ENCODE peak calls at places on chromosomes 4 and X, in ten cellular contexts. C is H54, V is tibial nerve, T is prostate gland, Y is suprapubic skin, X is breast epithelium, P is NB4, K is body of pancreas, Q is transverse colon, J is A549. N is an unnamed sample.

GRCh38 chrX:30762754-30763153 is 109.5 kb downstream of the GK start:
- DNase-seq in C (no peak), V (no peak), T (no peak), Y (no peak), X (no peak), P (no peak), K (no peak), Q (no peak), J (no peak), N (no peak)

GRCh38 chrX:107768051-107768450 is 7.5 kb downstream of the TSC22D3 start:
- DNase-seq in C (no peak), V (no peak), T (no peak), Y (no peak), X (no peak), P (no peak), K (no peak), Q (no peak), J (no peak), N (no peak)

GRCh38 chr4:54550415-54551171 is 107.2 kb upstream of the KIT start:
- DNase-seq in C (no peak), V (no peak), T (no peak), Y (no peak), X (no peak), P (no peak), K (no peak), Q (no peak), J (no peak), N (no peak)

GRCh38 chr4:121307441-121308327 is 73.1 kb downstream of the QRFPR start:
- DNase-seq in C (peak), V (no peak), T (no peak), Y (no peak), X (no peak), P (peak), K (no peak), Q (peak), J (peak), N (no peak)

GRCh38 chr4:183747931-183748664 is 89.0 kb downstream of the TRAPPC11 start:
- DNase-seq in C (no peak), V (no peak), T (peak), Y (no peak), X (peak), P (no peak), K (peak), Q (peak), J (no peak), N (no peak)

GRCh38 chrX:105822138-105823091 is at the start of gene NRK:
- DNase-seq in C (no peak), V (no peak), T (no peak), Y (peak), X (no peak), P (no peak), K (peak), Q (no peak), J (no peak), N (peak)

GRCh38 chr4:176767183-176767582 is 25.5 kb downstream of the VEGFC start:
- DNase-seq in C (no peak), V (no peak), T (no peak), Y (no peak), X (no peak), P (no peak), K (no peak), Q (no peak), J (no peak), N (no peak)

GRCh38 chr4:118279328-118279727 is 73.5 kb downstream of the PRSS12 start:
- DNase-seq in C (no peak), V (no peak), T (no peak), Y (no peak), X (no peak), P (peak), K (no peak), Q (no peak), J (no peak), N (no peak)

GRCh38 chr4:139933541-139933940 is 220.4 kb downstream of the MAML3 start:
- DNase-seq in C (no peak), V (no peak), T (no peak), Y (no peak), X (no peak), P (no peak), K (peak), Q (no peak), J (no peak), N (no peak)

GRCh38 chrX:56766554-56767412 is 37.7 kb downstream of the NBDY start:
- DNase-seq in C (no peak), V (no peak), T (no peak), Y (no peak), X (peak), P (no peak), K (no peak), Q (peak), J (no peak), N (peak)

GRCh38 chr4:55768291-55768690 is 51.3 kb upstream of the EXOC1L start:
- DNase-seq in C (peak), V (no peak), T (no peak), Y (no peak), X (no peak), P (no peak), K (no peak), Q (no peak), J (no peak), N (no peak)

GRCh38 chr4:61427818-61428495 is 227.8 kb downstream of the ADGRL3 start:
- DNase-seq in C (no peak), V (no peak), T (no peak), Y (no peak), X (no peak), P (no peak), K (no peak), Q (no peak), J (no peak), N (no peak)

GRCh38 chrX:113389846-113390245 is 549.2 kb upstream of the AMOT start:
- DNase-seq in C (no peak), V (no peak), T (no peak), Y (no peak), X (no peak), P (no peak), K (no peak), Q (no peak), J (no peak), N (no peak)

GRCh38 chr4:33715996-33716395 is 2528.3 kb downstream of the ARAP2 start:
- DNase-seq in C (peak), V (no peak), T (no peak), Y (no peak), X (no peak), P (no peak), K (no peak), Q (no peak), J (no peak), N (no peak)

GRCh38 chr4:30973993-30974392 is 253.8 kb downstream of the PCDH7 start:
- DNase-seq in C (no peak), V (no peak), T (no peak), Y (no peak), X (no peak), P (no peak), K (no peak), Q (no peak), J (no peak), N (no peak)

GRCh38 chr4:7348946-7349900 is 85.5 kb downstream of the PSAPL1 start:
- DNase-seq in C (no peak), V (no peak), T (no peak), Y (no peak), X (no peak), P (peak), K (no peak), Q (no peak), J (no peak), N (no peak)

GRCh38 chrX:10050481-10050880 is 83.3 kb downstream of the CLDN34 start:
- DNase-seq in C (no peak), V (no peak), T (no peak), Y (no peak), X (peak), P (no peak), K (no peak), Q (no peak), J (no peak), N (no peak)

GRCh38 chrX:10017866-10018265 is 50.7 kb downstream of the CLDN34 start:
- DNase-seq in C (no peak), V (no peak), T (peak), Y (no peak), X (peak), P (peak), K (no peak), Q (no peak), J (peak), N (peak)

GRCh38 chr4:142818009-142818408 is 28.1 kb downstream of the INPP4B start:
- DNase-seq in C (no peak), V (no peak), T (no peak), Y (no peak), X (no peak), P (no peak), K (no peak), Q (no peak), J (no peak), N (no peak)

GRCh38 chr4:71470547-71470946 is 131.7 kb downstream of the SLC4A4 start:
- DNase-seq in C (no peak), V (no peak), T (no peak), Y (no peak), X (no peak), P (no peak), K (no peak), Q (no peak), J (no peak), N (no peak)

GRCh38 chrX:129823115-129823514 is 20.6 kb downstream of the ZDHHC9 start:
- DNase-seq in C (no peak), V (no peak), T (no peak), Y (no peak), X (no peak), P (peak), K (no peak), Q (peak), J (peak), N (no peak)

GRCh38 chr4:32775049-32775448 is 2054.9 kb downstream of the PCDH7 start:
- DNase-seq in C (no peak), V (no peak), T (no peak), Y (no peak), X (no peak), P (peak), K (no peak), Q (no peak), J (no peak), N (no peak)

GRCh38 chr4:85681194-85681803 is 206.3 kb downstream of the ARHGAP24 start:
- DNase-seq in C (no peak), V (no peak), T (no peak), Y (no peak), X (peak), P (peak), K (no peak), Q (peak), J (no peak), N (peak)

GRCh38 chrX:15790766-15791380 is 589 bp downstream of the ZRSR2 start:
- DNase-seq in C (peak), V (no peak), T (no peak), Y (no peak), X (no peak), P (peak), K (no peak), Q (no peak), J (no peak), N (no peak)

GRCh38 chrX:153411255-153411987 is at the start of gene ZFP92:
- DNase-seq in C (peak), V (no peak), T (no peak), Y (no peak), X (no peak), P (peak), K (peak), Q (peak), J (no peak), N (no peak)

GRCh38 chr4:76204936-76205335 is 8.7 kb downstream of the SCARB2 start:
- DNase-seq in C (no peak), V (no peak), T (no peak), Y (no peak), X (no peak), P (no peak), K (no peak), Q (no peak), J (no peak), N (no peak)

GRCh38 chr4:76206222-76206942 is 7.2 kb downstream of the SCARB2 start:
- DNase-seq in C (no peak), V (no peak), T (no peak), Y (no peak), X (no peak), P (no peak), K (no peak), Q (no peak), J (no peak), N (no peak)

GRCh38 chr4:76209876-76210275 is 3.7 kb downstream of the SCARB2 start:
- DNase-seq in C (no peak), V (no peak), T (no peak), Y (no peak), X (no peak), P (no peak), K (no peak), Q (no peak), J (no peak), N (no peak)

GRCh38 chr4:76210502-76210901 is 3.1 kb downstream of the SCARB2 start:
- DNase-seq in C (no peak), V (no peak), T (no peak), Y (no peak), X (no peak), P (peak), K (no peak), Q (no peak), J (no peak), N (no peak)

GRCh38 chr4:76208005-76208765 is 5.4 kb downstream of the SCARB2 start:
- DNase-seq in C (peak), V (peak), T (peak), Y (peak), X (peak), P (peak), K (peak), Q (peak), J (no peak), N (peak)
- TF ChIP-seq POLR2A in C (no peak), V (peak), T (peak), Y (no peak), X (no peak), P (no peak), K (no peak), Q (peak), J (no peak), N (no peak)

GRCh38 chr4:2792711-2793577 is at the start of gene SH3BP2:
- DNase-seq in C (peak), V (peak), T (no peak), Y (peak), X (peak), P (peak), K (peak), Q (peak), J (peak), N (peak)
- TF ChIP-seq POLR2A in C (peak), V (peak), T (peak), Y (no peak), X (no peak), P (peak), K (no peak), Q (peak), J (no peak), N (no peak)

DNA sequence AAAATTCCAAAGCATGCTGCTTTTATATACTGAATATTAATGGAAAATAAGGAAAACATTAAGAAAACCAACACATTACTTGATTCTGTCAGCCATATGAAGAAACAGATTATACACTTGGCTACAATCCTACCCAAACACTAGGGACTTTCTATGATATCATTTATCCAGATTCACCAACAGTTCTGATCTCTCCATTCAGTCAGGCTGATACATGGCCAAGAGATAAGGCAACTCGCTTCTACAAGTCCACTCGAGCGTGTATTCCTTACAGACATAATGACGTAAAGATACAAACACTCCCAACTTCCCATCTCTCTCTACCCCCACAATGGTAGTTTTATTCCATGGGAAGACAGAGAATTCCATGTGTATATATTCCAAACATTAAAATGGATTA is 44.5 kb downstream of the NEK1 start:
- DNase-seq in C (no peak), V (no peak), T (no peak), Y (no peak), X (no peak), P (no peak), K (no peak), Q (no peak), J (no peak), N (no peak)
- TF ChIP-seq POLR2A in C (no peak), V (no peak), T (no peak), Y (no peak), X (no peak), P (no peak), K (no peak), Q (no peak), J (no peak), N (no peak)

GRCh38 chr4:48906283-48907173 is at the start of gene OCIAD2:
- DNase-seq in C (peak), V (no peak), T (peak), Y (no peak), X (peak), P (peak), K (peak), Q (peak), J (peak), N (peak)
- TF ChIP-seq POLR2A in C (peak), V (no peak), T (peak), Y (no peak), X (no peak), P (no peak), K (peak), Q (peak), J (peak), N (no peak)

GRCh38 chrX:41265615-41266014 is 68.3 kb upstream of the DDX3X start:
- DNase-seq in C (no peak), V (no peak), T (no peak), Y (no peak), X (no peak), P (peak), K (no peak), Q (peak), J (no peak), N (peak)
- TF ChIP-seq POLR2A in C (no peak), V (no peak), T (no peak), Y (no peak), X (no peak), P (no peak), K (no peak), Q (no peak), J (no peak), N (no peak)

GRCh38 chr4:155953151-155954117 is at the start of gene CTSO:
- DNase-seq in C (peak), V (peak), T (peak), Y (peak), X (peak), P (peak), K (peak), Q (peak), J (peak), N (peak)
- TF ChIP-seq POLR2A in C (peak), V (peak), T (peak), Y (peak), X (no peak), P (no peak), K (peak), Q (peak), J (peak), N (no peak)